ENCODE peak calls at places on chromosomes 13 and 19, in six cellular contexts. One of them, this sample, is unnamed. For H3K27me3, the result is how much of the 10 kb centered on the place peaks cover.

GRCh38 chr19:35248310-35249145 is at the start of gene LSR:
- DNase-seq in CD8-positive, alpha-beta T cell: peak
- DNase-seq in adipocyte: no peak
- DNase-seq in pancreas: peak
- DNase-seq in osteoblast: peak
- DNase-seq in GM23248: no peak
- DNase-seq in this sample: no peak

GRCh38 chr13:24180743-24181384 is 20.3 kb downstream of the SPATA13 start:
- DNase-seq in CD8-positive, alpha-beta T cell: no peak
- DNase-seq in adipocyte: peak
- DNase-seq in pancreas: no peak
- DNase-seq in osteoblast: no peak
- DNase-seq in GM23248: peak
- DNase-seq in this sample: no peak

GRCh38 chr19:40775632-40776022 is 306 bp downstream of the MIA start:
- DNase-seq in CD8-positive, alpha-beta T cell: no peak
- DNase-seq in adipocyte: no peak
- DNase-seq in pancreas: no peak
- DNase-seq in osteoblast: no peak
- DNase-seq in GM23248: no peak
- DNase-seq in this sample: no peak

GRCh38 chr13:94329754-94330551 is 149.5 kb downstream of the DCT start:
- DNase-seq in CD8-positive, alpha-beta T cell: no peak
- DNase-seq in adipocyte: peak
- DNase-seq in pancreas: no peak
- DNase-seq in osteoblast: peak
- DNase-seq in GM23248: peak
- DNase-seq in this sample: peak

GRCh38 chr19:295687-296370 is 4.6 kb upstream of the PLPP2 start:
- DNase-seq in CD8-positive, alpha-beta T cell: no peak
- DNase-seq in adipocyte: no peak
- DNase-seq in pancreas: no peak
- DNase-seq in osteoblast: peak
- DNase-seq in GM23248: no peak
- DNase-seq in this sample: no peak

GRCh38 chr19:38898788-38899446 is 501 bp downstream of the SIRT2 start:
- DNase-seq in CD8-positive, alpha-beta T cell: no peak
- DNase-seq in adipocyte: no peak
- DNase-seq in pancreas: peak
- DNase-seq in osteoblast: peak
- DNase-seq in GM23248: peak
- DNase-seq in this sample: no peak

GRCh38 chr13:52862358-52863206 is 14.1 kb upstream of the PCDH8 start:
- DNase-seq in CD8-positive, alpha-beta T cell: no peak
- DNase-seq in adipocyte: no peak
- DNase-seq in pancreas: peak
- DNase-seq in osteoblast: no peak
- DNase-seq in GM23248: peak
- DNase-seq in this sample: no peak

GRCh38 chr13:77184455-77184854 is 142.4 kb downstream of the MYCBP2 start:
- DNase-seq in CD8-positive, alpha-beta T cell: no peak
- DNase-seq in adipocyte: no peak
- DNase-seq in pancreas: no peak
- DNase-seq in osteoblast: no peak
- DNase-seq in GM23248: no peak
- DNase-seq in this sample: no peak

GRCh38 chr13:33446821-33447481 is 161.4 kb upstream of the STARD13 start:
- DNase-seq in CD8-positive, alpha-beta T cell: no peak
- DNase-seq in adipocyte: peak
- DNase-seq in pancreas: no peak
- DNase-seq in osteoblast: no peak
- DNase-seq in GM23248: no peak
- DNase-seq in this sample: no peak

GRCh38 chr19:41023193-41023592 is 32.1 kb downstream of the CYP2B6 start:
- DNase-seq in CD8-positive, alpha-beta T cell: no peak
- DNase-seq in adipocyte: no peak
- DNase-seq in pancreas: no peak
- DNase-seq in osteoblast: no peak
- DNase-seq in GM23248: no peak
- DNase-seq in this sample: no peak

GRCh38 chr19:38683393-38684077 is 36.1 kb downstream of the ACTN4 start:
- DNase-seq in CD8-positive, alpha-beta T cell: peak
- DNase-seq in adipocyte: peak
- DNase-seq in pancreas: peak
- DNase-seq in osteoblast: peak
- DNase-seq in GM23248: peak
- DNase-seq in this sample: peak

GRCh38 chr13:65330287-65330686 is 1899.8 kb downstream of the PCDH9 start:
- DNase-seq in CD8-positive, alpha-beta T cell: no peak
- DNase-seq in adipocyte: no peak
- DNase-seq in pancreas: no peak
- DNase-seq in osteoblast: no peak
- DNase-seq in GM23248: no peak
- DNase-seq in this sample: no peak

GRCh38 chr19:15180451-15181390 is 20.1 kb downstream of the NOTCH3 start:
- DNase-seq in CD8-positive, alpha-beta T cell: no peak
- DNase-seq in adipocyte: no peak
- DNase-seq in pancreas: peak
- DNase-seq in osteoblast: peak
- DNase-seq in GM23248: peak
- DNase-seq in this sample: no peak

GRCh38 chr19:1490311-1491113 is at the start of gene PCSK4:
- DNase-seq in CD8-positive, alpha-beta T cell: peak
- DNase-seq in adipocyte: peak
- DNase-seq in pancreas: peak
- DNase-seq in osteoblast: peak
- DNase-seq in GM23248: peak
- DNase-seq in this sample: peak

GRCh38 chr13:77521595-77522367 is 13.7 kb upstream of the SCEL start:
- DNase-seq in CD8-positive, alpha-beta T cell: no peak
- DNase-seq in adipocyte: peak
- DNase-seq in pancreas: no peak
- DNase-seq in osteoblast: no peak
- DNase-seq in GM23248: peak
- DNase-seq in this sample: no peak

GRCh38 chr13:47564041-47564440 is 437.0 kb downstream of the SUCLA2 start:
- DNase-seq in CD8-positive, alpha-beta T cell: no peak
- DNase-seq in adipocyte: no peak
- DNase-seq in pancreas: no peak
- DNase-seq in osteoblast: no peak
- DNase-seq in GM23248: no peak
- DNase-seq in this sample: no peak

GRCh38 chr19:13058951-13059660 is 43.6 kb downstream of the LYL1 start:
- DNase-seq in CD8-positive, alpha-beta T cell: no peak
- DNase-seq in adipocyte: peak
- DNase-seq in pancreas: no peak
- DNase-seq in osteoblast: peak
- DNase-seq in GM23248: no peak
- DNase-seq in this sample: no peak

GRCh38 chr19:13060233-13060963 is 42.3 kb downstream of the LYL1 start:
- DNase-seq in CD8-positive, alpha-beta T cell: no peak
- DNase-seq in adipocyte: peak
- DNase-seq in pancreas: no peak
- DNase-seq in osteoblast: peak
- DNase-seq in GM23248: peak
- DNase-seq in this sample: no peak

GRCh38 chr19:13062317-13062716 is 40.3 kb downstream of the LYL1 start:
- DNase-seq in CD8-positive, alpha-beta T cell: no peak
- DNase-seq in adipocyte: no peak
- DNase-seq in pancreas: no peak
- DNase-seq in osteoblast: peak
- DNase-seq in GM23248: no peak
- DNase-seq in this sample: no peak

GRCh38 chr19:13063461-13064091 is 39.1 kb downstream of the LYL1 start:
- DNase-seq in CD8-positive, alpha-beta T cell: no peak
- DNase-seq in adipocyte: no peak
- DNase-seq in pancreas: no peak
- DNase-seq in osteoblast: peak
- DNase-seq in GM23248: no peak
- DNase-seq in this sample: peak

GRCh38 chr19:13060964-13061927 is 41.4 kb downstream of the LYL1 start:
- DNase-seq in CD8-positive, alpha-beta T cell: peak
- DNase-seq in adipocyte: peak
- DNase-seq in pancreas: peak
- DNase-seq in osteoblast: peak
- DNase-seq in GM23248: peak
- DNase-seq in this sample: no peak
- H3K27me3 ChIP-seq in CD8-positive, alpha-beta T cell: under half
- H3K27me3 ChIP-seq in adipocyte: under half
- H3K27me3 ChIP-seq in pancreas: under half
- H3K27me3 ChIP-seq in osteoblast: under half
- H3K27me3 ChIP-seq in GM23248: under half
- H3K27me3 ChIP-seq in this sample: under half

DNA sequence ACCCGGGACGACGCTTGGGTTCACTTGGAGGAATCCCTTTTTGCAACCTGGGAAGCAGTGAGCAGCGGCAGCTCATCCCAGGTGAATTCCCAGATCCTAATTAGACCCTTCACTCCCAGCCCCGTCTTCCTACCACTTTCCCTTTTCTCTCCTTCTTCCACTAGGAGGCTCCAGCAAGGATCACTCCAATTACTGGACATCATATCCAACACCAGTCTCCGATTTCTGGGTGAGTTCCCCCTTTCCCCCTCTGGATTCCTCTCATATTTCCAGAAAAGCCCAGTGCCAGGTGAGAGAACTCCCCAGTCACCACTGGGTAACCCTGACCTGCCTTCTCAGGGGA is 17.1 kb upstream of the ZSCAN4 start:
- DNase-seq in CD8-positive, alpha-beta T cell: no peak
- DNase-seq in adipocyte: no peak
- DNase-seq in pancreas: no peak
- DNase-seq in osteoblast: no peak
- DNase-seq in GM23248: no peak
- DNase-seq in this sample: no peak
- H3K4me3 ChIP-seq in CD8-positive, alpha-beta T cell: no peak
- H3K4me3 ChIP-seq in adipocyte: no peak
- H3K4me3 ChIP-seq in pancreas: no peak
- H3K4me3 ChIP-seq in osteoblast: no peak
- H3K4me3 ChIP-seq in GM23248: no peak
- H3K4me3 ChIP-seq in this sample: no peak

GRCh38 chr13:111456452-111457230 is 136.2 kb downstream of the TEX29 start:
- DNase-seq in CD8-positive, alpha-beta T cell: no peak
- DNase-seq in adipocyte: no peak
- DNase-seq in pancreas: no peak
- DNase-seq in osteoblast: no peak
- DNase-seq in GM23248: no peak
- DNase-seq in this sample: no peak

GRCh38 chr13:111458739-111459138 is 138.3 kb downstream of the TEX29 start:
- DNase-seq in CD8-positive, alpha-beta T cell: no peak
- DNase-seq in adipocyte: no peak
- DNase-seq in pancreas: no peak
- DNase-seq in osteoblast: no peak
- DNase-seq in GM23248: no peak
- DNase-seq in this sample: no peak

GRCh38 chr13:111459803-111460547 is 139.5 kb downstream of the TEX29 start:
- DNase-seq in CD8-positive, alpha-beta T cell: no peak
- DNase-seq in adipocyte: no peak
- DNase-seq in pancreas: no peak
- DNase-seq in osteoblast: no peak
- DNase-seq in GM23248: no peak
- DNase-seq in this sample: no peak

GRCh38 chr13:111460548-111461444 is 140.4 kb downstream of the TEX29 start:
- DNase-seq in CD8-positive, alpha-beta T cell: no peak
- DNase-seq in adipocyte: peak
- DNase-seq in pancreas: no peak
- DNase-seq in osteoblast: no peak
- DNase-seq in GM23248: peak
- DNase-seq in this sample: no peak

DNA sequence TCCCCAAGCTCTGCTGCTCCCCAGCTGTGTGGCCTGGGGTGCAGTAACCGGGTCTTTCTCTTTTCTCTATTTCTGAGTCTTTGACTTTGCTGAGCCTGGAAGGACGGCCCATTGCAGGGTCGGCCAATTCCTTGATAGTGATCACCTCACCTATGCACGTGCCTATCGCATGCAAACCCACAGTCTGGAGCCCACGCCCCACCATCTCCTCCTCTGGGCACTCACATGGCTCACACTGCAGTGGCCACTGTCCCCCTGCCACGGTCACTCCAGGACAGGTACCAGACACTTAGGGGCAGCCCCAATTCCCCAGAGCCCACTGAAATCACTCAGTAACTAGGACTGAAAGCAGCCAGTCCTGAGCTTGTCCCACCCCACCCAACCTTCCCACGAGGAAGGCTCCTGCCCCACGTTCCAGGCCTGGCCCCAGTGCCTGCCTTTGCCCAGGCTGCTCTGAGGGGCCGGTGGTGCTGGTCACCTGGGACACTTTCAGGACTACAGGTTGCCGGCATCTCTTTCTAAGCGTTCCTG is 137.6 kb downstream of the TEX29 start:
- DNase-seq in CD8-positive, alpha-beta T cell: no peak
- DNase-seq in adipocyte: no peak
- DNase-seq in pancreas: no peak
- DNase-seq in osteoblast: no peak
- DNase-seq in GM23248: no peak
- DNase-seq in this sample: no peak
- H3K27me3 ChIP-seq in CD8-positive, alpha-beta T cell: under half
- H3K27me3 ChIP-seq in adipocyte: under half
- H3K27me3 ChIP-seq in pancreas: under half
- H3K27me3 ChIP-seq in osteoblast: under half
- H3K27me3 ChIP-seq in GM23248: under half
- H3K27me3 ChIP-seq in this sample: under half

GRCh38 chr19:50205681-50206138 is 2.3 kb downstream of the MYH14 start:
- DNase-seq in CD8-positive, alpha-beta T cell: no peak
- DNase-seq in adipocyte: no peak
- DNase-seq in pancreas: peak
- DNase-seq in osteoblast: peak
- DNase-seq in GM23248: no peak
- DNase-seq in this sample: no peak
- H3K4me3 ChIP-seq in CD8-positive, alpha-beta T cell: no peak
- H3K4me3 ChIP-seq in adipocyte: no peak
- H3K4me3 ChIP-seq in pancreas: peak
- H3K4me3 ChIP-seq in osteoblast: no peak
- H3K4me3 ChIP-seq in GM23248: no peak
- H3K4me3 ChIP-seq in this sample: peak

DNA sequence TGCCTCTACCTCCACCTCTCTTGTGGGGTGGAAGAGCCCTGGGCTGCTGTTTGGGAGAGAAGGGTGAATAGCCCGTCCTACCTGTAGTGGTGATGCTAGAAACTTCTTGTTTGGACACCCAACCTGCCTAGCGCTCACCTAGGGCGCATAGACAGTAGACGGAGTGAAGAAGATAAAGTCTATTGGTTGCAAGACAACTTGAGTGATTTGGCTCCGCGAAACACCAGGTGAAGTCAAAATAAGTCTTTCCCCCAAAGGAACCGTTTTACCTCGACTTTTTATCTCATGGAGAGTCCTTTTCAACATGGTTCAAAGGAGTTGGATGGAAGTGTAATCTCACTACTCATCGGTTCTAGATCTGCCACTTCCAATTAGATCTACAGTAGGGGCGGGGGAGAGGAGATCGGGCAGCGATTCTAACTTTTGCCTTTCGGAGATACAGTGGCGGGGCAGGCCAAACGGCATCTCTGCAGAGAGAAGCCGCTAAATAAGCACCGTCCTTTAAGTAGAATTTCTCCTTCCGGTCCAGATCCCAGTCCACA is 694 bp upstream of the ZIC5 start:
- DNase-seq in CD8-positive, alpha-beta T cell: no peak
- DNase-seq in adipocyte: no peak
- DNase-seq in pancreas: no peak
- DNase-seq in osteoblast: peak
- DNase-seq in GM23248: no peak
- DNase-seq in this sample: no peak
- H3K27me3 ChIP-seq in CD8-positive, alpha-beta T cell: half or more
- H3K27me3 ChIP-seq in adipocyte: half or more
- H3K27me3 ChIP-seq in pancreas: under half
- H3K27me3 ChIP-seq in osteoblast: half or more
- H3K27me3 ChIP-seq in GM23248: half or more
- H3K27me3 ChIP-seq in this sample: half or more